ENCODE peak calls at places on chromosomes 1 and 21, in six cellular contexts. W, I, V, F, G and C are unnamed samples.

GRCh38 chr1:160741597-160742348 is 2.7 kb downstream of the SLAMF7 start:
- DNase-seq in W (no peak), I (no peak), V (no peak), F (no peak), G (no peak), C (no peak)

GRCh38 chr1:181090653-181091126 is 2.2 kb downstream of the IER5 start:
- DNase-seq in W (no peak), I (no peak), V (no peak), F (no peak), G (no peak), C (no peak)

GRCh38 chr1:56157477-56157876 is 421.9 kb downstream of the PLPP3 start:
- DNase-seq in W (no peak), I (no peak), V (no peak), F (no peak), G (no peak), C (no peak)

GRCh38 chr1:224338150-224338838 is 8.3 kb upstream of the NVL start:
- DNase-seq in W (no peak), I (no peak), V (no peak), F (no peak), G (no peak), C (no peak)

GRCh38 chr1:23427550-23427949 is 3.0 kb upstream of the TCEA3 start:
- DNase-seq in W (no peak), I (no peak), V (no peak), F (no peak), G (no peak), C (no peak)

GRCh38 chr1:233816348-233816747 is 88.1 kb upstream of the SLC35F3 start:
- DNase-seq in W (no peak), I (no peak), V (no peak), F (no peak), G (no peak), C (no peak)

GRCh38 chr21:35256468-35256988 is 207.4 kb upstream of the RUNX1 start:
- DNase-seq in W (peak; percentile 89), I (no peak), V (peak; percentile 83), F (peak; percentile 97), G (peak; percentile 99), C (no peak)

GRCh38 chr1:246794261-246795093 is 70.3 kb downstream of the SCCPDH start:
- DNase-seq in W (no peak), I (no peak), V (no peak), F (no peak), G (peak; percentile 18), C (peak; percentile 93)

GRCh38 chr21:43602277-43603229 is 56.7 kb downstream of the HSF2BP start:
- DNase-seq in W (no peak), I (no peak), V (no peak), F (no peak), G (no peak), C (no peak)

GRCh38 chr1:27392778-27393635 is 585 bp downstream of the GPR3 start:
- DNase-seq in W (no peak), I (no peak), V (no peak), F (no peak), G (no peak), C (peak; percentile 36)

GRCh38 chr1:39701092-39701460 is 9.8 kb upstream of the HPCAL4 start:
- DNase-seq in W (no peak), I (no peak), V (no peak), F (no peak), G (peak; percentile 93), C (no peak)

GRCh38 chr1:162840256-162840839 is 20.6 kb downstream of the CCDC190 start:
- DNase-seq in W (no peak), I (no peak), V (no peak), F (no peak), G (no peak), C (no peak)

GRCh38 chr1:185973645-185974044 is 239.5 kb downstream of the HMCN1 start:
- DNase-seq in W (no peak), I (no peak), V (no peak), F (no peak), G (peak; percentile 94), C (no peak)

GRCh38 chr1:147541672-147542548 is 609 bp downstream of the BCL9 start:
- DNase-seq in W (peak; percentile 75), I (no peak), V (peak; percentile 61), F (peak; percentile 65), G (peak; percentile 58), C (peak; percentile 79)

GRCh38 chr1:167520711-167521206 is 2.4 kb upstream of the CD247 start:
- DNase-seq in W (no peak), I (no peak), V (no peak), F (no peak), G (no peak), C (no peak)

GRCh38 chr21:16554522-16554921 is 824.7 kb downstream of the USP25 start:
- DNase-seq in W (no peak), I (no peak), V (no peak), F (no peak), G (peak; percentile 57), C (no peak)

GRCh38 chr21:43331111-43331961 is 95.6 kb downstream of the SIK1 start:
- DNase-seq in W (no peak), I (no peak), V (no peak), F (no peak), G (no peak), C (no peak)

GRCh38 chr1:43540653-43541071 is 10.0 kb downstream of the PTPRF start:
- DNase-seq in W (peak; percentile 80), I (no peak), V (peak; percentile 41), F (peak; percentile 41), G (no peak), C (no peak)

GRCh38 chr1:163410073-163410522 is 88.3 kb downstream of the NUF2 start:
- DNase-seq in W (no peak), I (no peak), V (no peak), F (no peak), G (peak; percentile 71), C (peak; percentile 89)

GRCh38 chr1:221775206-221775605 is 33.3 kb upstream of the DUSP10 start:
- DNase-seq in W (no peak), I (no peak), V (no peak), F (no peak), G (no peak), C (no peak)

GRCh38 chr1:194723067-194723466 is 1536.7 kb upstream of the B3GALT2 start:
- DNase-seq in W (no peak), I (no peak), V (no peak), F (no peak), G (no peak), C (no peak)

GRCh38 chr1:235292790-235293189 is 35.2 kb downstream of the ARID4B start:
- DNase-seq in W (no peak), I (no peak), V (no peak), F (no peak), G (no peak), C (no peak)

GRCh38 chr1:47175227-47175934 is 14.5 kb downstream of the PDZK1IP1 start:
- DNase-seq in W (no peak), I (no peak), V (no peak), F (no peak), G (peak; percentile 77), C (peak; percentile 63)

GRCh38 chr21:42550817-42551216 is 37.2 kb downstream of the SLC37A1 start:
- DNase-seq in W (peak; percentile 22), I (no peak), V (peak; percentile 10), F (no peak), G (no peak), C (peak; percentile 4)

GRCh38 chr1:86987446-86987845 is 73.0 kb downstream of the HS2ST1 start:
- DNase-seq in W (no peak), I (no peak), V (no peak), F (no peak), G (no peak), C (no peak)

GRCh38 chr1:49331066-49331852 is 554.6 kb upstream of the BEND5 start:
- DNase-seq in W (no peak), I (no peak), V (no peak), F (no peak), G (no peak), C (no peak)

GRCh38 chr1:49339043-49339442 is 562.4 kb upstream of the BEND5 start:
- DNase-seq in W (no peak), I (no peak), V (no peak), F (no peak), G (no peak), C (no peak)

GRCh38 chr1:49333946-49334345 is 557.3 kb upstream of the BEND5 start:
- DNase-seq in W (no peak), I (no peak), V (no peak), F (no peak), G (no peak), C (no peak)
- H3K9me3 ChIP-seq in W (no peaks in the 10 kb centered on the region), I (no peaks in the 10 kb centered on the region), V (no peaks in the 10 kb centered on the region), F (no peaks in the 10 kb centered on the region), G (no peaks in the 10 kb centered on the region), C (no peaks in the 10 kb centered on the region)

DNA sequence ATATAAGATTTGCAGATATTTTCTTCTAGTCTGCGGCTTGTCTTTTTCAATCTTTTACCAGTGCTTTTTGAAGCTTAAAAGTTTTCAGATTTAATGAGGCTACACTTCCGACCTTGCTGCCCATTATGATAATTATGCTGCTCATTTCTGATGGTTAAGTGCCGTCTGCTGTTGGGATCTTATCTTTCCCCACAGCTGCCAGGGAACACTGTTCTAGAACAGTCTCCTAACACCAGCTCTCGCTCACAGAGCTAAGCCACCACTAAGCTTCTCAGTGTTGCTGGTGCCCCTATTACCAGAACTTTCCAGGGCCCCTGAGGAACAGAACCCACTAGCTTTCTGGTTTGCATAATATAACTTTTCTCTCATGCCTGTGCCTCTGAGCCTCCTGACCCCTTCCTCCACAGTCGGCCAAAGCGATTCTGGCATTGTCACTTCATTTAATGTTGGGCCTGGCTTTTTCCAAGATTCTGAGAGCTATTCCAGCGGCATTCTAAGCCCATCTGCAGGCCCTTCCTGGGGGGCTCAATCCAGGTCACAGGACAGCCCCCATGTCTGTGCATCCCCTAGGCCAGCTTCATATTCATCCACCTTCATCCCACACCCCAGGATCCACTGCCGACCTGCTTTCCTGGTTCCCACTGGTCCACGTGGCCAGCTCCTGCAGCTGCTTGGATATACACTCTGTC is 237.0 kb downstream of the PTPRU start:
- DNase-seq in W (peak; percentile 25), I (no peak), V (no peak), F (no peak), G (no peak), C (peak; percentile 57)
- TF ChIP-seq CTCF in W (no peak), I (no peak), V (no peak), F (no peak), G (no peak), C (no peak)

GRCh38 chr1:248618119-248618518 is 16.8 kb downstream of the OR2T11 start:
- DNase-seq in W (no peak), I (no peak), V (no peak), F (no peak), G (no peak), C (no peak)
- H3K9me3 ChIP-seq in W (no peaks in the 10 kb centered on the region), I (no peaks in the 10 kb centered on the region), V (no peaks in the 10 kb centered on the region), F (no peaks in the 10 kb centered on the region), G (no peaks in the 10 kb centered on the region), C (no peaks in the 10 kb centered on the region)

DNA sequence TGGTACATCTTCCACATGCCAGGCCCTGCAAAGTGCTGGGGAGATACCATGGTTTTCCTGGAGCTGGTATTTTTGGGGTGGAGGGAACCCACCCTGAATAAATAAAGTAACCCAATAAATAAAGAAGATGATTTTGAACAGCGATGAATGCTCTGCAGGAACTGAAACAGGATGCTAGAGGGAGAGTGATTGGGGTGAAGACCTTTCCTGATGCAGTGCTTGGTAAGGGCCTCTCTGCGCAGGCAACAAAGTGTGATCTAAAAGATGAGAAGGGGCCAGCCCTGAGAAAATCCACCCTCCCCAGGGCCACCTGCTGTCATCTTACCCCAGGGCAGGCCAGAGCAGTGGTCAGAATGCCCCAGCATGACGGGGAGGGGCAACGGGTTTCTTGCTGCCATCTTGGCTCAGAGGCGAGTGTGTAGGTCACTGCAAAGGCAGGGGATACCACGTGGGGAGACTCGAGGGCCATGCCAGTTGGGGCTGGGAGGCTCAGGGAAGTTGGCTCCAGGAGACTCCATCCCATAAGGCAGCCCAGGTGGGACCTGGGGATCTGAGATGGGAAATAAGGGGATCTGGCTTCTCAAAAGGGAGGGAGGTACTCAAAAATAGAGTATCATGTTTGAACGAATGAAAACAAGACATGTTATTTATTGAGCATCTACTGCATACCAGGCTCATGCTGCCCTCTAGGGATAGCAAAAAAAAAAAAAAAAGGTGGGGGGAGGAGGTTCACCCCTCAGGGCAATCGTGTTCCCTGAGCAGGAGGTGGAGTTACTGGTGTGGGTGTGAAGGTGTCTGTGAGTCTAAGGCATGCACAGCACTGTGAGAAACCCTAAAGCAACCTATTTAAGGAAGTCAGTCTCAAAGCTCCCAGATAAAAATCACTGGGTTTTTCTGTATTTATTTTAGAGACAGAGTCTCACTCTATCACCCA is 2.8 kb downstream of the SRARP start:
- DNase-seq in W (no peak), I (no peak), V (peak; percentile 15), F (peak; percentile 54), G (peak; percentile 40), C (no peak)
- TF ChIP-seq CTCF in W (no peak), I (no peak), V (no peak), F (no peak), G (peak; percentile 21), C (no peak)